ENCODE peak calls at places on chromosomes 3 and 15, in six cellular contexts. I is upper lobe of left lung, L is foreskin keratinocyte, Y is neural progenitor cell, B is A549, F is transverse colon. S is an unnamed sample.

GRCh38 chr15:67839358-67839928 is 402 bp downstream of the RNU6-1 start:
- DNase-seq in I (no peak), L (peak; percentile 60), Y (no peak), B (peak; percentile 94), F (no peak), S (no peak)

GRCh38 chr15:61621865-61622264 is 392.8 kb upstream of the RORA start:
- DNase-seq in I (no peak), L (no peak), Y (no peak), B (no peak), F (no peak), S (no peak)

GRCh38 chr15:25787855-25788521 is 75.1 kb downstream of the ATP10A start:
- DNase-seq in I (peak; percentile 80), L (no peak), Y (no peak), B (peak; percentile 48), F (peak; percentile 21), S (no peak)

GRCh38 chr3:127729556-127730056 is 56.9 kb downstream of the ABTB1 start:
- DNase-seq in I (peak; percentile 49), L (no peak), Y (no peak), B (no peak), F (no peak), S (no peak)

GRCh38 chr3:189041482-189042090 is 130.2 kb upstream of the TPRG1 start:
- DNase-seq in I (peak; percentile 59), L (peak; percentile 32), Y (peak; percentile 77), B (peak; percentile 13), F (peak; percentile 47), S (no peak)

GRCh38 chr3:46833346-46834300 is 29.6 kb downstream of the MYL3 start:
- DNase-seq in I (no peak), L (no peak), Y (no peak), B (no peak), F (no peak), S (no peak)

GRCh38 chr15:61184431-61184830 is 44.7 kb downstream of the RORA start:
- DNase-seq in I (no peak), L (no peak), Y (no peak), B (no peak), F (no peak), S (no peak)

GRCh38 chr3:191809326-191809949 is 348.5 kb downstream of the PYDC2 start:
- DNase-seq in I (no peak), L (no peak), Y (peak; percentile 4), B (no peak), F (no peak), S (no peak)

DNA sequence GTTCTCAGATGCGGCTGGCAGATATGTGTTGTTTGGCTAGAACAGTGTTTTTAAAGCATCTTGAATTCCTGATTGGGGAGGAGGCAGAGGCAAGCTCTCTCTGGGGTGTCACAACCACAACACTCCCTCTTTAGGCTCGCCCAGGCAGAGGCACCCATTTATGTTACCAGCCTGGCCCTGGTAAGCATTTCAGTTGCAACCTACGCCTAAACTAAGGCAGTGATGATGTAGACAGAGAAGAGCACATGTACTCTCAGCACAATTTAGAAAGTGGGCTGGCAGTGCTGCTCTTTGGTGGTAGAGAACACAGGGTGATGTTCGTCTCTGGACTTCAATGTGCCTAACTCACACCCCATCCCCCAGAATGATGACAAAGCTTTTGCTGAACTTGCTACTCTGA is 41.2 kb upstream of the TJP1 start:
- DNase-seq in I (no peak), L (no peak), Y (no peak), B (no peak), F (no peak), S (no peak)
- H3K27ac ChIP-seq in I (no peak overlapping the region), L (no peak overlapping the region), Y (no peak overlapping the region), B (no peak overlapping the region), F (no peak overlapping the region), S (no peak overlapping the region)

DNA sequence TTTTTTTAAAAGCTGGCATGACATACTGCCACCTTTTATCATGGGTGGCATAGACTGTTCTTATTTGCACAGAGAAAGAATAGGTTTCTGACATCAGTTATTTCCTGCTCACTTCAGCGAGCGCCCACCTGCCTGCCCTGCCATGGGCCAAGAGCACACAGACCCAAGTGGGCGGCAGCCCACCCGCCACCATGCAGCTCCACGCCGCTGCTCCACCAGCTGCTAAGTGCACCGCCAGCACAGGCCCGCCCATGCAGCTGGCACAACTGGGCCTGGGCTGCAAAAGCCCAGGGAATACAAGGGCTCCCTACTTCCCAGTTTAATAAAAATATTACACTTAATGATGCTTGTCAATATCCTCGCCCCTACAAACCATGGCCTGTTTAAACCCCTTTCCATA is 15.4 kb downstream of the ZNF148 start:
- DNase-seq in I (no peak), L (no peak), Y (no peak), B (no peak), F (no peak), S (no peak)
- H3K27ac ChIP-seq in I (no peak overlapping the region), L (no peak overlapping the region), Y (no peak overlapping the region), B (no peak overlapping the region), F (no peak overlapping the region), S (no peak overlapping the region)

DNA sequence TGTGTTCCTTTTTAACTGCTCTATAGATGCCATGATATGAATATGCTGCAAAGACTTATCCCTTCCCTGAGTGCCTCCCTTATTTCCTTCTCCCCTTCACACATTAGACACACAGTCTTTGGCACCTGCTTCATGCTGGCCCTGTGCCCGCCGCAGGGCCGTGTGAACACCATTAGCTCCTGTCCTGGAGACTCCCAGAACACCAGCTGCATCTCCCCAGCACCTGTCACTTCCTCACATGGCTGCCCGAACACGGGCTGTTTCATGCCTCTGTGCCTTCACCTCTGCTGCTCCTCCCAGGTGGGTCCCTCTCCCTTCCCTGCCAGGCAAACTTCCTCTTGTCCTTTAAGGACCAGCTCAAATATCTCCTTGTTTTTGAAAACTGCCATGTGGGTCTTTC is 40.5 kb upstream of the SEC13 start:
- DNase-seq in I (no peak), L (no peak), Y (no peak), B (no peak), F (no peak), S (no peak)
- H3K27ac ChIP-seq in I (no peak overlapping the region), L (no peak overlapping the region), Y (no peak overlapping the region), B (no peak overlapping the region), F (no peak overlapping the region), S (no peak overlapping the region)

GRCh38 chr3:11185144-11185543 is 30.9 kb downstream of the HRH1 start:
- DNase-seq in I (no peak), L (no peak), Y (no peak), B (no peak), F (no peak), S (no peak)
- H3K27ac ChIP-seq in I (peak overlapping the region; percentile 64), L (peak overlapping the region; percentile 74), Y (no peak overlapping the region), B (no peak overlapping the region), F (peak overlapping the region; percentile 41), S (peak overlapping the region; percentile 76)

S was measured in ascending aorta.